ENCODE peak calls at places on chromosomes 4 and X, in nine cellular contexts. T, H, K, V, D, A, B, I and R are unnamed samples.

GRCh38 chr4:32985256-32985655 is 2265.1 kb downstream of the PCDH7 start:
- DNase-seq in D (no peak), B (no peak), V (peak; percentile 14), T (no peak), I (no peak), K (no peak), A (no peak), H (no peak), R (no peak)

GRCh38 chr4:80053140-80053910 is 19.7 kb downstream of the ANTXR2 start:
- DNase-seq in D (no peak), H (no peak), T (no peak), I (no peak), V (peak; percentile 57), B (no peak), K (no peak), A (no peak), R (no peak)

GRCh38 chr4:43296946-43297528 is 404.5 kb downstream of the GRXCR1 start:
- DNase-seq in T (no peak), D (no peak), B (no peak), I (no peak), H (no peak), V (no peak), A (no peak), K (no peak), R (no peak)

GRCh38 chrX:45775462-45775861 is 574.8 kb upstream of the DIPK2B start:
- DNase-seq in H (no peak), A (no peak), T (no peak), K (no peak), V (peak; percentile 65), D (no peak), B (no peak), I (no peak), R (no peak)

GRCh38 chrX:84078991-84079390 is 109.0 kb downstream of the RPS6KA6 start:
- DNase-seq in D (no peak), T (no peak), V (no peak), A (no peak), K (no peak), H (no peak), I (no peak), B (no peak), R (no peak)

GRCh38 chr4:180925800-180926199 is 1317.4 kb upstream of the TENM3 start:
- DNase-seq in K (no peak), H (no peak), A (no peak), T (no peak), I (no peak), D (no peak), V (peak; percentile 26), B (no peak), R (no peak)

GRCh38 chr4:183384516-183384915 is 59.9 kb upstream of the CDKN2AIP start:
- DNase-seq in A (no peak), B (no peak), K (no peak), T (no peak), V (no peak), D (peak; percentile 29), H (no peak), I (no peak), R (no peak)

GRCh38 chrX:9520211-9520590 is 55.3 kb downstream of the TBL1X start:
- DNase-seq in H (no peak), I (no peak), K (no peak), T (no peak), D (no peak), V (no peak), A (no peak), B (no peak), R (no peak)

GRCh38 chr4:76955187-76955586 is 5.6 kb downstream of the SEPTIN11 start:
- DNase-seq in I (no peak), K (no peak), A (no peak), H (no peak), T (no peak), B (no peak), D (no peak), V (peak; percentile 94), R (no peak)

GRCh38 chrX:135112743-135113142 is 7.6 kb downstream of the ETDB start:
- DNase-seq in H (no peak), I (no peak), K (no peak), V (no peak), B (no peak), A (no peak), T (no peak), D (no peak), R (no peak)

GRCh38 chrX:363621-364375 is 22.9 kb downstream of the PPP2R3B start:
- DNase-seq in D (no peak), T (no peak), V (no peak), H (no peak), B (no peak), A (no peak), K (no peak), I (no peak), R (no peak)

GRCh38 chrX:360496-361150 is 26.1 kb downstream of the PPP2R3B start:
- DNase-seq in D (no peak), V (no peak), H (no peak), A (no peak), K (no peak), T (no peak), I (no peak), B (no peak), R (no peak)

GRCh38 chrX:362937-363620 is 23.6 kb downstream of the PPP2R3B start:
- DNase-seq in D (no peak), T (no peak), H (no peak), I (no peak), B (no peak), A (no peak), K (no peak), V (no peak), R (no peak)

GRCh38 chrX:361231-362145 is 25.2 kb downstream of the PPP2R3B start:
- DNase-seq in A (no peak), D (no peak), T (no peak), B (no peak), I (no peak), H (no peak), V (no peak), K (no peak), R (no peak)

GRCh38 chrX:362351-362750 is 24.4 kb downstream of the PPP2R3B start:
- DNase-seq in A (no peak), K (no peak), B (no peak), H (no peak), V (no peak), T (no peak), D (no peak), I (no peak), R (no peak)
- H3K36me3 ChIP-seq in A (peaks cover 5% of the 10 kb centered on the region), K (peaks cover 40% of the 10 kb centered on the region), B (no peaks in the 10 kb centered on the region), H (no peaks in the 10 kb centered on the region), V (no peaks in the 10 kb centered on the region), T (no peaks in the 10 kb centered on the region), D (peaks cover 76% of the 10 kb centered on the region), I (peaks cover 8% of the 10 kb centered on the region), R (no peaks in the 10 kb centered on the region)

GRCh38 chr4:186592961-186593586 is 37.7 kb upstream of the MTNR1A start:
- DNase-seq in T (peak; percentile 11), H (no peak), A (no peak), I (no peak), B (no peak), V (no peak), D (no peak), K (no peak), R (no peak)

GRCh38 chr4:186596346-186596745 is 41.0 kb upstream of the MTNR1A start:
- DNase-seq in K (no peak), V (no peak), A (no peak), B (no peak), D (no peak), I (no peak), H (no peak), T (no peak), R (no peak)

GRCh38 chr4:186592450-186592849 is 37.1 kb upstream of the MTNR1A start:
- DNase-seq in A (no peak), H (no peak), T (no peak), D (no peak), K (no peak), I (no peak), B (no peak), V (no peak), R (no peak)

GRCh38 chr4:186591651-186592050 is 36.3 kb upstream of the MTNR1A start:
- DNase-seq in B (no peak), T (no peak), V (no peak), K (no peak), H (no peak), D (no peak), I (no peak), A (no peak), R (no peak)

GRCh38 chr4:186593587-186593973 is 38.2 kb upstream of the MTNR1A start:
- DNase-seq in D (no peak), B (no peak), H (no peak), I (no peak), V (no peak), A (no peak), T (no peak), K (no peak), R (no peak)
- H3K36me3 ChIP-seq in D (no peaks in the 10 kb centered on the region), B (peaks cover 6% of the 10 kb centered on the region), H (peaks cover 15% of the 10 kb centered on the region), I (peaks cover 28% of the 10 kb centered on the region), V (peaks cover 22% of the 10 kb centered on the region), A (peaks cover 75% of the 10 kb centered on the region), T (no peaks in the 10 kb centered on the region), K (peaks cover 68% of the 10 kb centered on the region), R (no peaks in the 10 kb centered on the region)

GRCh38 chr4:94240384-94240783 is 32.7 kb downstream of the SMARCAD1 start:
- DNase-seq in I (no peak), K (no peak), H (no peak), D (no peak), T (no peak), A (no peak), V (no peak), B (no peak), R (no peak)

GRCh38 chr4:94244829-94245185 is 37.1 kb downstream of the SMARCAD1 start:
- DNase-seq in T (no peak), V (no peak), D (no peak), H (no peak), I (no peak), A (no peak), B (no peak), K (no peak), R (no peak)

GRCh38 chr4:94244087-94244828 is 36.6 kb downstream of the SMARCAD1 start:
- DNase-seq in D (no peak), A (no peak), H (no peak), B (no peak), K (no peak), V (no peak), I (no peak), T (no peak), R (no peak)
- H3K36me3 ChIP-seq in D (peaks cover 98% of the 10 kb centered on the region), A (peaks cover 70% of the 10 kb centered on the region), H (peaks cover 10% of the 10 kb centered on the region), B (no peaks in the 10 kb centered on the region), K (peaks cover 60% of the 10 kb centered on the region), V (peaks cover 4% of the 10 kb centered on the region), I (peaks cover 22% of the 10 kb centered on the region), T (no peaks in the 10 kb centered on the region), R (peaks cover 25% of the 10 kb centered on the region)

DNA sequence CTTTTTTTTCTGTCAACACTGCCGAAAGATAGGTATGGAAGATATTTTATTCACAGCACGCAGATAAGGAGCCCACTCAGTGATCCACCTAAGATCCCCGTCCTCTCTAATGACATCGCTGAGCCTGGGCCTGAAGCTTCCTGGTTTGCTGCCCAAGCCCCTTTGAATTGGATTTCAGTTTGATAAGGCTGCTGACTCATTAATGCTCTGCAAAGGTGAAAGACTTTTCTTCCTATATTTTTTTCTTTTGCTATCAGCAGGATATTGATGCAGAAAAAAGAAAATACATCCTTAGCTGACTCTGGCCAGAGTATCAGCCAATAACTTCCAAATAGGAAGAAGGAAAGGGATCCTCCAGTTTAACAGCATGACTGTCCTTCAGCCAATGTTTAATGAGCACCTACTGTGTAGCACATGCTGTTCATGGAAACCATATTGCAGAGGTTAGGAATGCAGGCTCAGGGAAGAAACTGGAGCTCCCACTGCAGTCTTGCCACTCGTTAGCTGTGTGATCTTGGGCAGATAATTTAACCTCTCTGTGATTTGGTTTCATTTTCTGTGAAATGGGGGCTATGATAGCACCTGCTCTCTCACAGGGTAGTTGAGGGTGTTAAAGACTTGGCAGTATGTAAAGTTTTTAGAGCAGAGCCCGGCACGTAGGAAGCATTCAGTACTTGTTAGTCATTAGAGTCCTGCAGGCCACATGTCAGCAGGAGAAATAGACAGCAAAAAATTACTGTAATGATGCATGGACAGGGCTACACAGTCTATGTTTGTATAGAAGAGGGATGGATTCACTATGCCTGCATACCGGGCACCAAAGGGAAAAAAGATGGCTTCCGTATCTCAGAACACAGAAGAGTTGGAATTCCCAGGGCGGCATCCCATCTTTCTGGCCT is 39.3 kb downstream of the EVC start:
- DNase-seq in B (no peak), H (no peak), T (no peak), V (peak; percentile 65), D (no peak), A (no peak), I (no peak), K (no peak), R (no peak)
- H3K36me3 ChIP-seq in B (peaks cover 2% of the 10 kb centered on the region), H (peaks cover 2% of the 10 kb centered on the region), T (no peaks in the 10 kb centered on the region), V (peaks cover 19% of the 10 kb centered on the region), D (no peaks in the 10 kb centered on the region), A (peaks cover 54% of the 10 kb centered on the region), I (peaks cover 37% of the 10 kb centered on the region), K (peaks cover 37% of the 10 kb centered on the region), R (no peaks in the 10 kb centered on the region)